ENCODE peak calls at places on chromosomes 3 and 15, in six cellular contexts. F is breast epithelium, V is IMR-90, Z is kidney, T is Karpas-422, Y is HCT116. Q is an unnamed sample. For H3K4me1, the result is how much of the 10 kb centered on the place peaks cover.

GRCh38 chr3:79245295-79246138 is 522.3 kb downstream of the ROBO1 start:
- DNase-seq in F (no peak), V (no peak), Z (no peak), T (no peak), Y (no peak), Q (no peak)

GRCh38 chr3:182925944-182926337 is 54.4 kb downstream of the DCUN1D1 start:
- DNase-seq in F (no peak), V (no peak), Z (no peak), T (no peak), Y (no peak), Q (no peak)

GRCh38 chr3:115792206-115792955 is 169.1 kb downstream of the GAP43 start:
- DNase-seq in F (no peak), V (peak), Z (no peak), T (no peak), Y (no peak), Q (no peak)

GRCh38 chr3:128922804-128923459 is 43.5 kb downstream of the ACAD9 start:
- DNase-seq in F (no peak), V (no peak), Z (no peak), T (no peak), Y (no peak), Q (no peak)

GRCh38 chr15:51227967-51228783 is 110.2 kb downstream of the CYP19A1 start:
- DNase-seq in F (no peak), V (peak), Z (no peak), T (peak), Y (peak), Q (peak)

GRCh38 chr3:170233532-170233931 is 11.3 kb downstream of the PRKCI start:
- DNase-seq in F (no peak), V (peak), Z (no peak), T (no peak), Y (no peak), Q (no peak)

GRCh38 chr3:81279481-81280273 is 481.8 kb downstream of the GBE1 start:
- DNase-seq in F (no peak), V (no peak), Z (no peak), T (no peak), Y (no peak), Q (no peak)

GRCh38 chr3:158355623-158356588 is 215.1 kb upstream of the MLF1 start:
- DNase-seq in F (no peak), V (no peak), Z (no peak), T (peak), Y (no peak), Q (no peak)

GRCh38 chr3:171353423-171353822 is 106.8 kb downstream of the TNIK start:
- DNase-seq in F (no peak), V (peak), Z (no peak), T (no peak), Y (no peak), Q (no peak)

GRCh38 chr15:49458145-49458544 is 35.1 kb downstream of the FGF7 start:
- DNase-seq in F (no peak), V (peak), Z (no peak), T (no peak), Y (no peak), Q (no peak)

GRCh38 chr15:92611995-92612745 is 43.4 kb downstream of the FAM174B start:
- DNase-seq in F (no peak), V (no peak), Z (no peak), T (no peak), Y (no peak), Q (no peak)

GRCh38 chr15:35170216-35170615 is 85.1 kb upstream of the NANOGP8 start:
- DNase-seq in F (no peak), V (peak), Z (no peak), T (no peak), Y (no peak), Q (no peak)

GRCh38 chr3:79847928-79848327 is 80.1 kb upstream of the ROBO1 start:
- DNase-seq in F (no peak), V (no peak), Z (no peak), T (no peak), Y (no peak), Q (no peak)

GRCh38 chr3:27900316-27900715 is 178.2 kb upstream of the EOMES start:
- DNase-seq in F (no peak), V (no peak), Z (no peak), T (no peak), Y (no peak), Q (no peak)

GRCh38 chr3:189340680-189341460 is 169.1 kb downstream of the TPRG1 start:
- DNase-seq in F (no peak), V (no peak), Z (no peak), T (peak), Y (peak), Q (no peak)

GRCh38 chr3:4994144-4994730 is 15.0 kb downstream of the BHLHE40 start:
- DNase-seq in F (peak), V (peak), Z (no peak), T (no peak), Y (peak), Q (peak)

GRCh38 chr3:101253429-101253828 is 66.9 kb downstream of the IMPG2 start:
- DNase-seq in F (no peak), V (no peak), Z (no peak), T (no peak), Y (no peak), Q (no peak)

GRCh38 chr3:109191431-109191830 is 54.9 kb downstream of the C3orf85 start:
- DNase-seq in F (no peak), V (no peak), Z (no peak), T (no peak), Y (no peak), Q (no peak)

GRCh38 chr3:55203006-55203405 is 275.1 kb upstream of the LRTM1 start:
- DNase-seq in F (no peak), V (peak), Z (no peak), T (no peak), Y (no peak), Q (no peak)

GRCh38 chr15:99674279-99674678 is 59.0 kb downstream of the LYSMD4 start:
- DNase-seq in F (no peak), V (no peak), Z (no peak), T (no peak), Y (no peak), Q (no peak)

GRCh38 chr15:37824717-37825382 is 109.6 kb upstream of the TMCO5A start:
- DNase-seq in F (no peak), V (peak), Z (no peak), T (no peak), Y (peak), Q (no peak)

GRCh38 chr3:89252865-89253264 is 145.4 kb downstream of the EPHA3 start:
- DNase-seq in F (no peak), V (no peak), Z (no peak), T (no peak), Y (no peak), Q (no peak)

GRCh38 chr3:65927576-65927975 is 111.1 kb downstream of the MAGI1 start:
- DNase-seq in F (peak), V (peak), Z (no peak), T (no peak), Y (no peak), Q (no peak)

GRCh38 chr15:84621358-84621979 is 20.7 kb downstream of the ZSCAN2 start:
- DNase-seq in F (no peak), V (no peak), Z (peak), T (no peak), Y (no peak), Q (no peak)

GRCh38 chr3:12507871-12508281 is 23.6 kb downstream of the TSEN2 start:
- DNase-seq in F (no peak), V (peak), Z (no peak), T (no peak), Y (no peak), Q (no peak)

GRCh38 chr15:85649372-85649771 is 145.4 kb downstream of the KLHL25 start:
- DNase-seq in F (no peak), V (peak), Z (no peak), T (no peak), Y (no peak), Q (no peak)

GRCh38 chr3:100053929-100054620 is 60.2 kb downstream of the FILIP1L start:
- DNase-seq in F (no peak), V (no peak), Z (no peak), T (no peak), Y (no peak), Q (no peak)
- H3K27ac ChIP-seq in F (no peak), V (no peak), Z (no peak), T (no peak), Y (no peak), Q (no peak)

DNA sequence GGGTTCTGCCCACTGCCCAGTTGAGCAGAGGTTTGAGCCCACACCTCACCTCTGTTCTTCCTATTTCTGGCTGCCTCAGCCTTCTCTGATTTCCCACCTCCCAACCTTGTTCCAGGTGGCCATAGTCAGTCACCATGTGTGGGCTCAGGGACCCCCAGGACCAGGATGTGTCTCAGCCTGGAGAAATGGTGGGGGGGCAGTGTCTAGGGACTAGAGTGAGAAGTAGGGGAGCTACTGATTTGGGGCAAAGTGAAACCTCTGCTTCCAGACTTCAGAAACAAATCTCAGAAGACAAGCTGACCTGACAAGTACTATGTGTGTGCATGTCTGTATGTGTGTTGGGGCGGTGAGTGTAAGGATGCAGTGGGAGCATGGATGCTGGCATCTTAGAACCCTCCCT is 22.9 kb downstream of the SHF start:
- DNase-seq in F (no peak), V (no peak), Z (peak), T (no peak), Y (no peak), Q (no peak)
- H3K4me1 ChIP-seq in F (under half), V (under half), Z (under half), T (under half), Y (under half), Q (under half)

GRCh38 chr15:62757535-62757934 is 285.0 kb upstream of the TPM1 start:
- DNase-seq in F (no peak), V (no peak), Z (no peak), T (no peak), Y (no peak), Q (no peak)

GRCh38 chr15:62756326-62756994 is 286.1 kb upstream of the TPM1 start:
- DNase-seq in F (no peak), V (no peak), Z (no peak), T (no peak), Y (no peak), Q (no peak)

GRCh38 chr15:62756995-62757360 is 285.6 kb upstream of the TPM1 start:
- DNase-seq in F (no peak), V (no peak), Z (no peak), T (no peak), Y (no peak), Q (no peak)

GRCh38 chr15:62758952-62759349 is 283.6 kb upstream of the TPM1 start:
- DNase-seq in F (no peak), V (no peak), Z (no peak), T (no peak), Y (no peak), Q (no peak)

DNA sequence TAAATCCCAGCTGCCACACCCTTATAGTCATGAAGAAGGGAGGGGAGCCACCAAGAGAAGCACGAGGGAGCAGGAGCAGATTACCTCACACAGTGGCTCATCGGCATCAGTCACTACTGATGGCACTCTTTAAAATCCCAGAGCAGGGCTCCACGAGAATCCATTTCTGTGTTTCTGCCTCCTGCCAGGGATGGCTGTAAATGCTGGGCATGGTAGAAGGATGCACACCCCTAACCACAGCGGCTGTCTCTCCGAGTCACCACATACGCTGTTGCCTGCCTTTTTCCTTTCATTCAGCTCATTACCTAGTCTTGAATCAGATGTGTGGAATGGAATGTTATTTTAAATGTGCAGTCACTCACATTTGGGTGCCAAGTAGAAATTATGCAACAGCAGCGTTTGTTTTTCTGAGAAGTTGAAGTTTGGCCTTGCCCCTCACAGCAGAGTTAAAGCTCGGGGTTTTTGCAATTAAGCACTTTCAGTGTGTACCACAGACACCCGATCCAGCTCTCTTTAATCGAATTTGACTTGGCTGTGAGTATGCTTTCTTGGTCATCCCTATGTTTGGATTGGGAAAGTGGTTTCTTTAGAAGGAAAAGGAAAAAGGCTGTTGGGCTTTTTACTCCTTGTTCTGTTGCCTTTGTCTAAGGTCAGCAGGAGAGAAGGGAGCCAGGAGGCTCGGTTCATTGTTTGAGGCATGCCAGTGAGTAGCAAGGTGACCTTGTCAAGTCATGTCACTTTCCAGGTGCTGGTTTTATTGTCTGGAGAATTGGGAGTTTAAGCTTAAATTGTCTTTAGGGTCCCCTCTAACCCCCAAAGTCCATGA is 284.2 kb upstream of the TPM1 start:
- DNase-seq in F (peak), V (peak), Z (no peak), T (no peak), Y (no peak), Q (peak)
- H3K4me3 ChIP-seq in F (peak), V (no peak), Z (peak), T (no peak), Y (no peak), Q (no peak)

GRCh38 chr15:89119489-89120478 is 31.5 kb downstream of the ABHD2 start:
- DNase-seq in F (no peak), V (peak), Z (no peak), T (no peak), Y (no peak), Q (peak)
- H3K27ac ChIP-seq in F (peak), V (no peak), Z (no peak), T (no peak), Y (no peak), Q (peak)

DNA sequence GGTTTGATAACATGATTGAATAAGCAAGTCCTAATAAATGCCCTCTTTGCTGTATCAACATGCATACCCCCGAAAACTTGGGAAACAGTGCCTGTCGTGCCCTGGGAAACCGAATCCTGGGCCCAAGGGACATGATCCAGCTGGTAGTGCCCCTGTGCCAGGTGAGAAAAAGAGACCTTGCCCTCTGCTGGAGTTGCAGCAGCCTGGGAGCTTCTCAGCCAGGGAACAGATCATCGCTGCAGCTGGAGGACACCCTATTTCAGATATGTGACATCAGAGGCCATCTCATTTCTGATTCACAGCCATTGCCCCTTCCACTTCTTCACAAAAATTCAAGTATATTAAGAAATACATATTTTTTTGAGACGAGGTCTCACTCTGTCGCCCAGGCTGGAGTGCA is 32.3 kb downstream of the STOML1 start:
- DNase-seq in F (no peak), V (no peak), Z (peak), T (no peak), Y (no peak), Q (no peak)
- H3K4me1 ChIP-seq in F (under half), V (under half), Z (under half), T (under half), Y (under half), Q (under half)

GRCh38 chr3:30934208-30934550 is 39.7 kb upstream of the GADL1 start:
- DNase-seq in F (no peak), V (peak), Z (no peak), T (no peak), Y (peak), Q (no peak)

DNA sequence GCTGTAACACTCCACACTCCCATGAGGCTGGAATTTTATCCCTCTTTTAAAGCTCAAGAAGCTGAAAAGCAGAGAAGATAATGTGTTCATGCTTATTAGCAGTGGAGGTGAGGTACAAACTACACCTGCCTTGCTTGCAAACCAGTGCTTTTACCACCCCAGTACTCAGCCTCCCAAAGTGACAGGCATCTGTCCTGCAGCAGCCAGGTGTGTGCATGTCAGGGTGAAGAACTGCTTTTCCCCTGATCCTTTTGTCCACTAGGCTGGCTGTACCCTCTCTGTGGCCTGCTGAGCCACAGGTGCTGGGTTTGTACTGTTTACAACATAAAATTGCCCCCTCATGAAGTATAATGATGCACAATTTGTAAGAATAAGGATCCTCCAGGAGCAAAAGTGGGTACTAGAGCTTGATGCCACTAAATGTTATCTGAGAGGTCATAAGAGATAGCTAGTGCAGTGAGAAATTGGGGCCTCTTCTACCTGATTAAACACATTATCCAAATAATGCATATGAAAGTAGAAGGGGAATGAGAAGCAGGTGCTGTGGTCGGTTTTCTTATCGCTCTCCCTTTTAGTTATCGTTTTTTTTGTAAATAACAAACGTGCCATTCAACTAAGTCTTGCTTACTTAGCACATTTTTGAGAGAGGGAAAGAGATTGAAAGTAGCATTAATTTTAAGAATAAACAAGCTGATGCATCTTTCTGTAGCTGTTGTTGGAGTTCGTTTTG is 39.2 kb upstream of the GADL1 start:
- DNase-seq in F (no peak), V (no peak), Z (no peak), T (no peak), Y (no peak), Q (no peak)
- H3K4me3 ChIP-seq in F (no peak), V (no peak), Z (peak), T (no peak), Y (no peak), Q (no peak)

GRCh38 chr15:80609512-80609946 is 85.6 kb upstream of the ABHD17C start:
- DNase-seq in F (no peak), V (no peak), Z (peak), T (no peak), Y (no peak), Q (peak)
- H3K27ac ChIP-seq in F (no peak), V (no peak), Z (no peak), T (no peak), Y (no peak), Q (no peak)

DNA sequence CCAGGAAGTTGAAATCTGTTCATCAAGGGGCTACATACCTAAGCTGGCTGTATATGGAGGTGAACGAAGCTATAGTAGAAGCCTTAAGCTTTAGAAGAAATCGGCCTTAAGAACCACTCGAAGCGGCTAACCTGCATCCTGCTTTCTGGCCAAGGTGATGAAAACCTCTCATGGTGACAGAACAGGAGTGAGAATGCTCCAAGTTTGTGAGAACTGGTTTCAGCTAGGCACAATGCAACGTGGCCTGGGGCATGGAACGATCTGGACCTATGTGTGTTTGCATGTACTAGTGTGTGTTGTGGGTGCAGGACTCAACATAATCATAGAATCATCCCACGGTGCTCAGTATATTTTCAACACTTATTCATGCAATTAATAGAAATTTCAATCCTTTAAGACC is 31.4 kb upstream of the SPTBN5 start:
- DNase-seq in F (peak), V (no peak), Z (no peak), T (no peak), Y (no peak), Q (no peak)
- H3K4me1 ChIP-seq in F (under half), V (under half), Z (under half), T (under half), Y (under half), Q (under half)

GRCh38 chr15:47422901-47423300 is 294.4 kb upstream of the SEMA6D start:
- DNase-seq in F (no peak), V (peak), Z (no peak), T (no peak), Y (no peak), Q (no peak)
- H3K4me3 ChIP-seq in F (no peak), V (no peak), Z (no peak), T (no peak), Y (no peak), Q (no peak)

GRCh38 chr3:8571256-8571655 is 69.6 kb downstream of the LMCD1 start:
- DNase-seq in F (no peak), V (no peak), Z (no peak), T (no peak), Y (no peak), Q (peak)
- H3K27ac ChIP-seq in F (no peak), V (no peak), Z (peak), T (no peak), Y (no peak), Q (peak)

Q was measured in right atrium auricular region.